ENCODE peak calls at places on chromosomes 3 and 15, in eight cellular contexts. One of them, this sample, is unnamed.
A peak's percentile ranks its signal among the peaks of the same experiment; 100 is the strongest.

GRCh38 chr15:52148409-52148808 is 35.8 kb upstream of the BCL2L10 start:
- DNase-seq in AG09319: no peak
- DNase-seq in activated T-cell treated with anti-CD3 and anti-CD28 coated beads for 1 hour: no peak
- DNase-seq in substantia nigra: no peak
- DNase-seq in posterior vena cava: no peak
- DNase-seq in A549: no peak
- DNase-seq in DMS79: no peak
- DNase-seq in endothelial cell: no peak
- DNase-seq in this sample: no peak

GRCh38 chr15:46442901-46443590 is 808.2 kb downstream of the SQOR start:
- DNase-seq in substantia nigra: no peak
- DNase-seq in A549: no peak
- DNase-seq in endothelial cell: no peak
- DNase-seq in DMS79: no peak
- DNase-seq in AG09319: no peak
- DNase-seq in activated T-cell treated with anti-CD3 and anti-CD28 coated beads for 1 hour: no peak
- DNase-seq in posterior vena cava: no peak
- DNase-seq in this sample: no peak

GRCh38 chr3:48847053-48847585 is 555 bp downstream of the PRKAR2A start:
- DNase-seq in AG09319: peak; percentile 25
- DNase-seq in DMS79: peak; percentile 38
- DNase-seq in posterior vena cava: peak; percentile 93
- DNase-seq in A549: peak; percentile 67
- DNase-seq in substantia nigra: peak; percentile 67
- DNase-seq in endothelial cell: peak; percentile 53
- DNase-seq in activated T-cell treated with anti-CD3 and anti-CD28 coated beads for 1 hour: peak; percentile 17
- DNase-seq in this sample: peak; percentile 81

GRCh38 chr3:194870394-194871110 is 184.9 kb downstream of the FAM43A start:
- DNase-seq in posterior vena cava: no peak
- DNase-seq in DMS79: no peak
- DNase-seq in AG09319: no peak
- DNase-seq in substantia nigra: no peak
- DNase-seq in A549: peak; percentile 48
- DNase-seq in endothelial cell: no peak
- DNase-seq in activated T-cell treated with anti-CD3 and anti-CD28 coated beads for 1 hour: no peak
- DNase-seq in this sample: no peak

GRCh38 chr3:177676947-177677587 is 479.8 kb upstream of the TBL1XR1 start:
- DNase-seq in substantia nigra: no peak
- DNase-seq in activated T-cell treated with anti-CD3 and anti-CD28 coated beads for 1 hour: no peak
- DNase-seq in DMS79: no peak
- DNase-seq in AG09319: no peak
- DNase-seq in endothelial cell: no peak
- DNase-seq in posterior vena cava: no peak
- DNase-seq in A549: peak; percentile 9
- DNase-seq in this sample: no peak

GRCh38 chr15:41233367-41233771 is 2.3 kb downstream of the CHP1 start:
- DNase-seq in endothelial cell: no peak
- DNase-seq in AG09319: no peak
- DNase-seq in posterior vena cava: no peak
- DNase-seq in substantia nigra: no peak
- DNase-seq in DMS79: no peak
- DNase-seq in activated T-cell treated with anti-CD3 and anti-CD28 coated beads for 1 hour: no peak
- DNase-seq in A549: peak; percentile 34
- DNase-seq in this sample: no peak

GRCh38 chr15:33941279-33942063 is 26.8 kb upstream of the CHRM5 start:
- DNase-seq in posterior vena cava: no peak
- DNase-seq in substantia nigra: no peak
- DNase-seq in AG09319: no peak
- DNase-seq in endothelial cell: no peak
- DNase-seq in A549: no peak
- DNase-seq in DMS79: peak; percentile 59
- DNase-seq in activated T-cell treated with anti-CD3 and anti-CD28 coated beads for 1 hour: no peak
- DNase-seq in this sample: no peak

GRCh38 chr3:179000144-179000543 is 71.5 kb downstream of the ZMAT3 start:
- DNase-seq in endothelial cell: no peak
- DNase-seq in posterior vena cava: no peak
- DNase-seq in DMS79: no peak
- DNase-seq in AG09319: no peak
- DNase-seq in activated T-cell treated with anti-CD3 and anti-CD28 coated beads for 1 hour: no peak
- DNase-seq in A549: no peak
- DNase-seq in substantia nigra: no peak
- DNase-seq in this sample: no peak

This sample was measured in H9.